ENCODE peak calls at places on chromosomes 3 and 15, in eight cellular contexts. One of them, this sample, is unnamed.

GRCh38 chr3:44240061-44240460 is 1.6 kb upstream of the TOPAZ1 start:
- DNase-seq in mammary epithelial cell: peak; percentile 16
- DNase-seq in GM23338: no peak
- DNase-seq in OCI-LY7: no peak
- DNase-seq in aorta: no peak
- DNase-seq in right lobe of liver: no peak
- DNase-seq in CD8-positive, alpha-beta memory T cell: no peak
- DNase-seq in stomach: no peak
- DNase-seq in this sample: no peak

GRCh38 chr3:74091204-74091603 is 466.5 kb upstream of the PDZRN3 start:
- DNase-seq in OCI-LY7: no peak
- DNase-seq in mammary epithelial cell: no peak
- DNase-seq in stomach: no peak
- DNase-seq in CD8-positive, alpha-beta memory T cell: no peak
- DNase-seq in aorta: no peak
- DNase-seq in right lobe of liver: no peak
- DNase-seq in GM23338: no peak
- DNase-seq in this sample: no peak

GRCh38 chr15:25184356-25185155 is 229.8 kb downstream of the SNRPN start:
- DNase-seq in stomach: no peak
- DNase-seq in mammary epithelial cell: no peak
- DNase-seq in right lobe of liver: no peak
- DNase-seq in aorta: peak; percentile 18
- DNase-seq in GM23338: no peak
- DNase-seq in CD8-positive, alpha-beta memory T cell: peak; percentile 12
- DNase-seq in OCI-LY7: no peak
- DNase-seq in this sample: no peak

GRCh38 chr15:93235926-93236781 is 147.1 kb upstream of the RGMA start:
- DNase-seq in mammary epithelial cell: no peak
- DNase-seq in aorta: peak; percentile 81
- DNase-seq in GM23338: peak; percentile 22
- DNase-seq in OCI-LY7: no peak
- DNase-seq in CD8-positive, alpha-beta memory T cell: no peak
- DNase-seq in right lobe of liver: peak; percentile 54
- DNase-seq in stomach: peak; percentile 34
- DNase-seq in this sample: no peak

GRCh38 chr3:15557511-15557946 is 36.0 kb upstream of the COLQ start:
- DNase-seq in stomach: peak; percentile 52
- DNase-seq in CD8-positive, alpha-beta memory T cell: peak; percentile 76
- DNase-seq in GM23338: peak; percentile 82
- DNase-seq in right lobe of liver: peak; percentile 70
- DNase-seq in OCI-LY7: peak; percentile 70
- DNase-seq in mammary epithelial cell: peak; percentile 77
- DNase-seq in aorta: no peak
- DNase-seq in this sample: peak; percentile 79

GRCh38 chr3:144324061-144324460 is 352.4 kb downstream of the DIPK2A start:
- DNase-seq in stomach: peak; percentile 26
- DNase-seq in right lobe of liver: no peak
- DNase-seq in GM23338: no peak
- DNase-seq in CD8-positive, alpha-beta memory T cell: no peak
- DNase-seq in mammary epithelial cell: no peak
- DNase-seq in OCI-LY7: no peak
- DNase-seq in aorta: no peak
- DNase-seq in this sample: no peak

GRCh38 chr3:190577225-190577624 is 63.3 kb downstream of the IL1RAP start:
- DNase-seq in stomach: no peak
- DNase-seq in GM23338: no peak
- DNase-seq in CD8-positive, alpha-beta memory T cell: no peak
- DNase-seq in OCI-LY7: no peak
- DNase-seq in right lobe of liver: no peak
- DNase-seq in mammary epithelial cell: no peak
- DNase-seq in aorta: no peak
- DNase-seq in this sample: no peak

GRCh38 chr3:192917508-192918274 is at the start of gene MB21D2:
- DNase-seq in mammary epithelial cell: peak; percentile 80
- DNase-seq in right lobe of liver: peak; percentile 59
- DNase-seq in GM23338: peak; percentile 74
- DNase-seq in OCI-LY7: no peak
- DNase-seq in aorta: peak; percentile 88
- DNase-seq in stomach: peak; percentile 69
- DNase-seq in CD8-positive, alpha-beta memory T cell: no peak
- DNase-seq in this sample: peak; percentile 64

GRCh38 chr15:101003076-101003475 is 83.9 kb downstream of the LRRK1 start:
- DNase-seq in OCI-LY7: no peak
- DNase-seq in right lobe of liver: no peak
- DNase-seq in mammary epithelial cell: no peak
- DNase-seq in GM23338: no peak
- DNase-seq in stomach: no peak
- DNase-seq in CD8-positive, alpha-beta memory T cell: no peak
- DNase-seq in aorta: no peak
- DNase-seq in this sample: no peak

GRCh38 chr15:29101491-29101890 is 168.1 kb downstream of the NSMCE3 start:
- DNase-seq in OCI-LY7: no peak
- DNase-seq in CD8-positive, alpha-beta memory T cell: peak; percentile 38
- DNase-seq in stomach: no peak
- DNase-seq in GM23338: no peak
- DNase-seq in aorta: no peak
- DNase-seq in right lobe of liver: no peak
- DNase-seq in mammary epithelial cell: no peak
- DNase-seq in this sample: no peak

GRCh38 chr3:105322570-105323273 is 44.0 kb upstream of the ALCAM start:
- DNase-seq in GM23338: no peak
- DNase-seq in stomach: no peak
- DNase-seq in aorta: no peak
- DNase-seq in right lobe of liver: no peak
- DNase-seq in CD8-positive, alpha-beta memory T cell: no peak
- DNase-seq in mammary epithelial cell: no peak
- DNase-seq in OCI-LY7: no peak
- DNase-seq in this sample: no peak

GRCh38 chr15:62782100-62782791 is 260.3 kb upstream of the TPM1 start:
- DNase-seq in CD8-positive, alpha-beta memory T cell: no peak
- DNase-seq in right lobe of liver: peak; percentile 80
- DNase-seq in OCI-LY7: peak; percentile 10
- DNase-seq in GM23338: peak; percentile 74
- DNase-seq in stomach: peak; percentile 86
- DNase-seq in aorta: peak; percentile 87
- DNase-seq in mammary epithelial cell: peak; percentile 64
- DNase-seq in this sample: no peak

GRCh38 chr3:133874761-133875438 is 20.8 kb downstream of the RAB6B start:
- DNase-seq in OCI-LY7: no peak
- DNase-seq in CD8-positive, alpha-beta memory T cell: no peak
- DNase-seq in aorta: no peak
- DNase-seq in mammary epithelial cell: no peak
- DNase-seq in right lobe of liver: peak; percentile 2
- DNase-seq in stomach: no peak
- DNase-seq in GM23338: no peak
- DNase-seq in this sample: no peak

GRCh38 chr3:188165596-188165995 is 11.6 kb downstream of the LPP start:
- DNase-seq in CD8-positive, alpha-beta memory T cell: no peak
- DNase-seq in GM23338: no peak
- DNase-seq in OCI-LY7: no peak
- DNase-seq in right lobe of liver: no peak
- DNase-seq in aorta: no peak
- DNase-seq in stomach: no peak
- DNase-seq in mammary epithelial cell: no peak
- DNase-seq in this sample: no peak
- H3K4me1 ChIP-seq in CD8-positive, alpha-beta memory T cell: peaks cover 35% of the 10 kb centered on the region
- H3K4me1 ChIP-seq in GM23338: peaks cover 16% of the 10 kb centered on the region
- H3K4me1 ChIP-seq in OCI-LY7: peaks cover 33% of the 10 kb centered on the region
- H3K4me1 ChIP-seq in right lobe of liver: no peaks in the 10 kb centered on the region
- H3K4me1 ChIP-seq in aorta: peaks cover 13% of the 10 kb centered on the region
- H3K4me1 ChIP-seq in stomach: peaks cover 47% of the 10 kb centered on the region
- H3K4me1 ChIP-seq in mammary epithelial cell: peaks cover 20% of the 10 kb centered on the region
- H3K4me1 ChIP-seq in this sample: peaks cover 42% of the 10 kb centered on the region

GRCh38 chr3:146504546-146505197 is 35.3 kb upstream of the PLSCR2 start:
- DNase-seq in mammary epithelial cell: peak; percentile 33
- DNase-seq in stomach: no peak
- DNase-seq in right lobe of liver: no peak
- DNase-seq in aorta: no peak
- DNase-seq in OCI-LY7: no peak
- DNase-seq in CD8-positive, alpha-beta memory T cell: no peak
- DNase-seq in GM23338: peak; percentile 68
- DNase-seq in this sample: no peak
- H3K4me1 ChIP-seq in mammary epithelial cell: peaks cover 43% of the 10 kb centered on the region
- H3K4me1 ChIP-seq in stomach: peaks cover 15% of the 10 kb centered on the region
- H3K4me1 ChIP-seq in right lobe of liver: no peaks in the 10 kb centered on the region
- H3K4me1 ChIP-seq in aorta: no peaks in the 10 kb centered on the region
- H3K4me1 ChIP-seq in OCI-LY7: no peaks in the 10 kb centered on the region
- H3K4me1 ChIP-seq in CD8-positive, alpha-beta memory T cell: no peaks in the 10 kb centered on the region
- H3K4me1 ChIP-seq in GM23338: peaks cover 31% of the 10 kb centered on the region
- H3K4me1 ChIP-seq in this sample: no peaks in the 10 kb centered on the region

GRCh38 chr3:39149059-39149455 is 4.3 kb downstream of the CSRNP1 start:
- DNase-seq in CD8-positive, alpha-beta memory T cell: no peak
- DNase-seq in GM23338: no peak
- DNase-seq in mammary epithelial cell: no peak
- DNase-seq in right lobe of liver: no peak
- DNase-seq in OCI-LY7: peak; percentile 59
- DNase-seq in stomach: no peak
- DNase-seq in aorta: no peak
- DNase-seq in this sample: peak; percentile 61

GRCh38 chr3:39148116-39149058 is 5.0 kb downstream of the CSRNP1 start:
- DNase-seq in aorta: no peak
- DNase-seq in GM23338: no peak
- DNase-seq in OCI-LY7: peak; percentile 73
- DNase-seq in stomach: no peak
- DNase-seq in mammary epithelial cell: no peak
- DNase-seq in right lobe of liver: peak; percentile 43
- DNase-seq in CD8-positive, alpha-beta memory T cell: peak; percentile 67
- DNase-seq in this sample: peak; percentile 50

GRCh38 chr3:39150170-39150802 is 3.1 kb downstream of the CSRNP1 start:
- DNase-seq in mammary epithelial cell: no peak
- DNase-seq in CD8-positive, alpha-beta memory T cell: no peak
- DNase-seq in GM23338: no peak
- DNase-seq in right lobe of liver: no peak
- DNase-seq in OCI-LY7: no peak
- DNase-seq in aorta: no peak
- DNase-seq in stomach: no peak
- DNase-seq in this sample: no peak

GRCh38 chr3:39149498-39150169 is 3.8 kb downstream of the CSRNP1 start:
- DNase-seq in aorta: no peak
- DNase-seq in stomach: no peak
- DNase-seq in OCI-LY7: no peak
- DNase-seq in GM23338: no peak
- DNase-seq in CD8-positive, alpha-beta memory T cell: no peak
- DNase-seq in mammary epithelial cell: no peak
- DNase-seq in right lobe of liver: no peak
- DNase-seq in this sample: no peak

GRCh38 chr3:39150803-39151631 is 2.4 kb downstream of the CSRNP1 start:
- DNase-seq in right lobe of liver: peak; percentile 72
- DNase-seq in OCI-LY7: no peak
- DNase-seq in stomach: peak; percentile 78
- DNase-seq in GM23338: peak; percentile 95
- DNase-seq in aorta: peak; percentile 96
- DNase-seq in mammary epithelial cell: peak; percentile 82
- DNase-seq in CD8-positive, alpha-beta memory T cell: peak; percentile 71
- DNase-seq in this sample: no peak
- H3K4me1 ChIP-seq in right lobe of liver: peaks cover 2% of the 10 kb centered on the region
- H3K4me1 ChIP-seq in OCI-LY7: peaks cover 67% of the 10 kb centered on the region
- H3K4me1 ChIP-seq in stomach: peaks cover 73% of the 10 kb centered on the region
- H3K4me1 ChIP-seq in GM23338: peaks cover 64% of the 10 kb centered on the region
- H3K4me1 ChIP-seq in aorta: peaks cover 10% of the 10 kb centered on the region
- H3K4me1 ChIP-seq in mammary epithelial cell: peaks cover 67% of the 10 kb centered on the region
- H3K4me1 ChIP-seq in CD8-positive, alpha-beta memory T cell: peaks cover 67% of the 10 kb centered on the region
- H3K4me1 ChIP-seq in this sample: peaks cover 74% of the 10 kb centered on the region

GRCh38 chr3:183818041-183818620 is 7.2 kb downstream of the MAP6D1 start:
- DNase-seq in OCI-LY7: no peak
- DNase-seq in mammary epithelial cell: no peak
- DNase-seq in aorta: no peak
- DNase-seq in CD8-positive, alpha-beta memory T cell: no peak
- DNase-seq in GM23338: no peak
- DNase-seq in right lobe of liver: no peak
- DNase-seq in stomach: no peak
- DNase-seq in this sample: no peak

GRCh38 chr3:183817111-183817510 is 8.3 kb downstream of the MAP6D1 start:
- DNase-seq in OCI-LY7: no peak
- DNase-seq in mammary epithelial cell: no peak
- DNase-seq in CD8-positive, alpha-beta memory T cell: no peak
- DNase-seq in GM23338: no peak
- DNase-seq in right lobe of liver: no peak
- DNase-seq in stomach: no peak
- DNase-seq in aorta: no peak
- DNase-seq in this sample: no peak

GRCh38 chr3:183818706-183819624 is 6.4 kb downstream of the MAP6D1 start:
- DNase-seq in stomach: no peak
- DNase-seq in aorta: no peak
- DNase-seq in mammary epithelial cell: no peak
- DNase-seq in CD8-positive, alpha-beta memory T cell: no peak
- DNase-seq in right lobe of liver: no peak
- DNase-seq in GM23338: no peak
- DNase-seq in OCI-LY7: no peak
- DNase-seq in this sample: no peak

GRCh38 chr3:183817639-183818038 is 7.7 kb downstream of the MAP6D1 start:
- DNase-seq in aorta: no peak
- DNase-seq in GM23338: no peak
- DNase-seq in right lobe of liver: no peak
- DNase-seq in mammary epithelial cell: no peak
- DNase-seq in stomach: no peak
- DNase-seq in CD8-positive, alpha-beta memory T cell: no peak
- DNase-seq in OCI-LY7: no peak
- DNase-seq in this sample: no peak

GRCh38 chr3:183819831-183820230 is 5.5 kb downstream of the MAP6D1 start:
- DNase-seq in mammary epithelial cell: no peak
- DNase-seq in aorta: no peak
- DNase-seq in OCI-LY7: no peak
- DNase-seq in GM23338: peak; percentile 35
- DNase-seq in CD8-positive, alpha-beta memory T cell: no peak
- DNase-seq in right lobe of liver: no peak
- DNase-seq in stomach: no peak
- DNase-seq in this sample: no peak
- H3K4me1 ChIP-seq in mammary epithelial cell: peaks cover 11% of the 10 kb centered on the region
- H3K4me1 ChIP-seq in aorta: no peaks in the 10 kb centered on the region
- H3K4me1 ChIP-seq in OCI-LY7: peaks cover 26% of the 10 kb centered on the region
- H3K4me1 ChIP-seq in GM23338: peaks cover 6% of the 10 kb centered on the region
- H3K4me1 ChIP-seq in CD8-positive, alpha-beta memory T cell: peaks cover 22% of the 10 kb centered on the region
- H3K4me1 ChIP-seq in right lobe of liver: no peaks in the 10 kb centered on the region
- H3K4me1 ChIP-seq in stomach: peaks cover 5% of the 10 kb centered on the region
- H3K4me1 ChIP-seq in this sample: peaks cover 30% of the 10 kb centered on the region

DNA sequence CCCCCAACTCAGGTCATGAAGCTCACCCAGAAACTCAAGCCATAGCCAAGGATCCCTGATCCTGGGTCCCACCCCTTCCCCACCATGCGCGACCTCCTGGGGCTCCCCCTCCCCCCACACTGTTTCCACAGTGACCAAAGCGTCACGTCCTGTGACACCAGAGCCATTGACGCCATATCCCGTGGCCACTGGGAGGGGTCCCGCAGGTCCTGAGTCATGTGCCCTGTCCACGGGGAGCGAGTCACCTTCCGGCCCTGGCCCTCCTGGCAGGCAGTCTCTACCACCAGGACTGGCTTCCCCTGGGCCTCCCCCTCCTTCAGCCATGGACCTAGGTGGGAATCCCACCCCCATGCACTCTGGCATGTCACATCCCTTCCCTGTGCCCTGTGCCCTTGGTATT is 15.6 kb downstream of the SEMA3F start:
- DNase-seq in mammary epithelial cell: peak; percentile 53
- DNase-seq in GM23338: no peak
- DNase-seq in right lobe of liver: no peak
- DNase-seq in aorta: no peak
- DNase-seq in OCI-LY7: no peak
- DNase-seq in CD8-positive, alpha-beta memory T cell: no peak
- DNase-seq in stomach: no peak
- DNase-seq in this sample: no peak
- H3K4me1 ChIP-seq in mammary epithelial cell: peaks cover 36% of the 10 kb centered on the region
- H3K4me1 ChIP-seq in GM23338: peaks cover 22% of the 10 kb centered on the region
- H3K4me1 ChIP-seq in right lobe of liver: no peaks in the 10 kb centered on the region
- H3K4me1 ChIP-seq in aorta: no peaks in the 10 kb centered on the region
- H3K4me1 ChIP-seq in OCI-LY7: no peaks in the 10 kb centered on the region
- H3K4me1 ChIP-seq in CD8-positive, alpha-beta memory T cell: no peaks in the 10 kb centered on the region
- H3K4me1 ChIP-seq in stomach: peaks cover 63% of the 10 kb centered on the region
- H3K4me1 ChIP-seq in this sample: no peaks in the 10 kb centered on the region

GRCh38 chr3:130963444-130963843 is 63.2 kb downstream of the ASTE1 start:
- DNase-seq in mammary epithelial cell: peak; percentile 70
- DNase-seq in aorta: no peak
- DNase-seq in stomach: no peak
- DNase-seq in right lobe of liver: no peak
- DNase-seq in GM23338: no peak
- DNase-seq in CD8-positive, alpha-beta memory T cell: no peak
- DNase-seq in OCI-LY7: no peak
- DNase-seq in this sample: no peak
- H3K4me1 ChIP-seq in mammary epithelial cell: peaks cover 16% of the 10 kb centered on the region
- H3K4me1 ChIP-seq in aorta: no peaks in the 10 kb centered on the region
- H3K4me1 ChIP-seq in stomach: no peaks in the 10 kb centered on the region
- H3K4me1 ChIP-seq in right lobe of liver: no peaks in the 10 kb centered on the region
- H3K4me1 ChIP-seq in GM23338: peaks cover 7% of the 10 kb centered on the region
- H3K4me1 ChIP-seq in CD8-positive, alpha-beta memory T cell: no peaks in the 10 kb centered on the region
- H3K4me1 ChIP-seq in OCI-LY7: no peaks in the 10 kb centered on the region
- H3K4me1 ChIP-seq in this sample: no peaks in the 10 kb centered on the region